ENCODE peak calls at places on chromosome 12, in four cellular contexts. I, Q, P and A are unnamed samples.
A peak's percentile ranks its signal among the peaks of the same experiment; 100 is the strongest.

GRCh38 chr12:1544991-1545700 is 49.2 kb downstream of the FBXL14 start:
- DNase-seq in I (no peak), Q (no peak), P (no peak), A (no peak)

GRCh38 chr12:104671407-104672095 is 214.8 kb downstream of the CHST11 start:
- DNase-seq in I (peak; percentile 60), Q (no peak), P (peak; percentile 76), A (peak; percentile 92)

GRCh38 chr12:33609910-33610309 is 170.3 kb upstream of the SYT10 start:
- DNase-seq in I (no peak), Q (no peak), P (no peak), A (no peak)

GRCh38 chr12:87953257-87953860 is 75.8 kb downstream of the C12orf50 start:
- DNase-seq in I (peak; percentile 3), Q (no peak), P (no peak), A (no peak)

GRCh38 chr12:28500373-28501024 is 310.2 kb downstream of the CCDC91 start:
- DNase-seq in I (no peak), Q (no peak), P (no peak), A (no peak)

GRCh38 chr12:57759360-57759980 is 4.6 kb downstream of the MARCHF9 start:
- DNase-seq in I (peak; percentile 58), Q (no peak), P (no peak), A (no peak)

GRCh38 chr12:26629864-26630263 is 203.1 kb downstream of the ITPR2 start:
- DNase-seq in I (no peak), Q (no peak), P (no peak), A (no peak)

GRCh38 chr12:29376118-29376517 is 4.9 kb downstream of the ERGIC2 start:
- DNase-seq in I (no peak), Q (no peak), P (no peak), A (no peak)

GRCh38 chr12:98754095-98754494 is 109.0 kb downstream of the APAF1 start:
- DNase-seq in I (peak; percentile 81), Q (no peak), P (no peak), A (no peak)

GRCh38 chr12:94676011-94676709 is 25.8 kb upstream of the TMCC3 start:
- DNase-seq in I (peak; percentile 5), Q (no peak), P (peak; percentile 34), A (no peak)

GRCh38 chr12:82314406-82314892 is 43.7 kb downstream of the CCDC59 start:
- DNase-seq in I (no peak), Q (no peak), P (no peak), A (no peak)

GRCh38 chr12:110002691-110003515 is 3.7 kb downstream of the ANKRD13A start:
- DNase-seq in I (no peak), Q (no peak), P (no peak), A (no peak)

GRCh38 chr12:65533177-65533883 is 254.8 kb downstream of the MSRB3 start:
- DNase-seq in I (no peak), Q (no peak), P (no peak), A (no peak)

GRCh38 chr12:218728-219590 is 5.0 kb upstream of the SLC6A12 start:
- DNase-seq in I (no peak), Q (no peak), P (no peak), A (no peak)

GRCh38 chr12:10196210-10196609 is 16.5 kb upstream of the GABARAPL1 start:
- DNase-seq in I (no peak), Q (no peak), P (no peak), A (no peak)

GRCh38 chr12:50696931-50697330 is 67.0 kb upstream of the ATF1 start:
- DNase-seq in I (no peak), Q (no peak), P (no peak), A (no peak)

GRCh38 chr12:49198431-49199155 is 9.7 kb upstream of the TUBA1A start:
- DNase-seq in I (no peak), Q (peak; percentile 55), P (peak; percentile 46), A (no peak)

GRCh38 chr12:38392584-38393144 is 76.1 kb downstream of the ALG10B start:
- DNase-seq in I (no peak), Q (no peak), P (no peak), A (no peak)

GRCh38 chr12:120759591-120760348 is 34.1 kb downstream of the ACADS start:
- DNase-seq in I (no peak), Q (no peak), P (no peak), A (no peak)
- TF ChIP-seq CTCF in I (no peak), Q (no peak), P (no peak), A (no peak)

DNA sequence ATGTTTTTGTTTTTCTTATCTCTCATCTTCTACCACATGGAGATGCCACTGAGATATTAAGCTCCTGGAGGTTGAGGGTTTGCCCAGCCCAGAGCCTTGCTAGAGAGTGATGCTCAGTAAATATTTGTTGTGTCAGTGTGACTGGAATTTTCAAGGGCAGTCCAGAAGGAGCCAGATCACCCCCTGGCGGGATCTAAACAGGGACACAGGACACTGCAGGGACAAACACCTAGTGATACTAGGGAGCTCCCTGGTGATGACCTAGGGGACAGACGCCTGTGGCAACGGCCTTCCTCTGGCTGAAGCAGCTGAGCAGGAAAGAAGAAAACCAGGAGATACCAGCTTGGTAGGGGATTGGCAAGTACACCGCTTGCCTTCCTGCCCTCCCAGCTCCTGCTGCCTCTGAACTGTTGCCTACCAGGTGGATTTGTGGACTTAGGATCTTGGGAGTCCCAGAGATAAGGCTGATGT is 714.4 kb upstream of the TBX3 start:
- DNase-seq in I (no peak), Q (no peak), P (no peak), A (peak; percentile 68)
- TF ChIP-seq CTCF in I (peak; percentile 36), Q (no peak), P (no peak), A (no peak)

GRCh38 chr12:75613981-75614380 is 102.6 kb upstream of the KRR1 start:
- DNase-seq in I (no peak), Q (no peak), P (no peak), A (no peak)

GRCh38 chr12:75606146-75606545 is 94.7 kb upstream of the KRR1 start:
- DNase-seq in I (no peak), Q (no peak), P (no peak), A (no peak)

GRCh38 chr12:75606921-75607320 is 95.5 kb upstream of the KRR1 start:
- DNase-seq in I (no peak), Q (no peak), P (no peak), A (no peak)

GRCh38 chr12:75611041-75611440 is 99.6 kb upstream of the KRR1 start:
- DNase-seq in I (no peak), Q (no peak), P (no peak), A (no peak)
- TF ChIP-seq CTCF in I (no peak), Q (no peak), P (no peak), A (no peak)

DNA sequence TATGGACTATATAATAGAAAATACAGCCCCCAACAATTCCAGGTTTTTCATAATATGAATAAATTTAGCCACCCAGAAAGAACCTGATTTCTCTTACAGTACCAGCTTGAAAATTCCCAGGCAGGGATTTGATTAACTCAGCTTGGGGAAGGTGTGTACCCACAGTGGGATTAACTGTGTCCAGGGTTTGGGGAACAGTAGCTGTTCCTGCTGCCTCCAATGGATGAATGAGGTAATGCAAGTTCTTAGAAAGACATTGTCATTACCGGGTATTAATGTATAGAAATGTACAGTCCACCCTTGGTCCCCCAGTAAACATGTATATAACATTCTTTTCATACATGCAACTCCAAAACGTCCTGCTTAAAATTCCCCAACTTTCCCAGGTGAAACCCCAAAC is 115.6 kb downstream of the LRIG3 start:
- DNase-seq in I (peak; percentile 1), Q (no peak), P (no peak), A (no peak)
- TF ChIP-seq CTCF in I (no peak), Q (no peak), P (no peak), A (peak; percentile 33)